ENCODE peak calls at places on chromosome 12, in four cellular contexts. E is SJSA1; G is CD8-positive, alpha-beta T cell; Q is heart left ventricle. R is an unnamed sample.
A peak's percentile ranks its signal among the peaks of the same experiment; 100 is the strongest.

GRCh38 chr12:107229827-107230226 is 136.5 kb upstream of the CRY1 start:
- DNase-seq in Q (no peak), G (no peak), E (no peak), R (no peak)

GRCh38 chr12:18750087-18750486 is 12.2 kb downstream of the CAPZA3 start:
- DNase-seq in G (no peak), E (no peak), Q (no peak), R (no peak)

GRCh38 chr12:107805488-107806180 is 31.1 kb downstream of the ASCL4 start:
- DNase-seq in Q (no peak), E (no peak), G (no peak), R (no peak)

GRCh38 chr12:14403293-14403692 is 37.8 kb downstream of the ATF7IP start:
- DNase-seq in E (no peak), Q (no peak), G (no peak), R (no peak)

GRCh38 chr12:3533703-3534386 is 42.8 kb downstream of the PRMT8 start:
- DNase-seq in E (no peak), G (no peak), Q (peak; percentile 65), R (no peak)

GRCh38 chr12:65623507-65623906 is 200.8 kb upstream of the HMGA2 start:
- DNase-seq in E (no peak), Q (no peak), G (no peak), R (no peak)

GRCh38 chr12:69066420-69067373 is 133.7 kb upstream of the CPM start:
- DNase-seq in Q (no peak), E (no peak), G (no peak), R (no peak)

GRCh38 chr12:101857043-101857558 is 20.3 kb upstream of the DRAM1 start:
- DNase-seq in G (no peak), E (no peak), Q (no peak), R (no peak)

GRCh38 chr12:60209933-60210332 is 614.1 kb downstream of the SLC16A7 start:
- DNase-seq in G (no peak), E (no peak), Q (no peak), R (no peak)

GRCh38 chr12:105933671-105934665 is 204.8 kb downstream of the NUAK1 start:
- DNase-seq in Q (no peak), E (peak; percentile 95), G (no peak), R (no peak)

GRCh38 chr12:82300611-82301010 is 57.6 kb downstream of the CCDC59 start:
- DNase-seq in G (no peak), Q (no peak), E (no peak), R (no peak)

GRCh38 chr12:89707992-89708792 is 446 bp downstream of the ATP2B1 start:
- DNase-seq in Q (peak; percentile 48), E (peak; percentile 43), G (peak; percentile 27), R (peak; percentile 36)

GRCh38 chr12:68264864-68265256 is 11.5 kb upstream of the IL22 start:
- DNase-seq in G (no peak), Q (no peak), E (no peak), R (no peak)

GRCh38 chr12:104457746-104458644 is 1.2 kb downstream of the CHST11 start:
- DNase-seq in G (peak; percentile 36), Q (peak; percentile 27), E (no peak), R (peak; percentile 54)

GRCh38 chr12:95248604-95249355 is 31.2 kb downstream of the VEZT start:
- DNase-seq in Q (no peak), E (no peak), G (no peak), R (no peak)

GRCh38 chr12:113906411-113907200 is 59.5 kb downstream of the RBM19 start:
- DNase-seq in G (no peak), E (peak; percentile 92), Q (no peak), R (no peak)

GRCh38 chr12:11722578-11723138 is 73.2 kb downstream of the ETV6 start:
- DNase-seq in Q (no peak), G (no peak), E (no peak), R (no peak)

GRCh38 chr12:42589465-42590323 is at the start of gene PRICKLE1:
- DNase-seq in Q (peak; percentile 43), E (peak; percentile 42), G (no peak), R (peak; percentile 8)

GRCh38 chr12:60138526-60138925 is 542.7 kb downstream of the SLC16A7 start:
- DNase-seq in E (no peak), Q (no peak), G (no peak), R (no peak)

GRCh38 chr12:12716845-12717585 is at the start of gene CDKN1B:
- DNase-seq in Q (peak; percentile 93), G (peak; percentile 84), E (peak; percentile 94), R (peak; percentile 88)

GRCh38 chr12:12717586-12718381 is 616 bp downstream of the CDKN1B start:
- DNase-seq in G (no peak), E (no peak), Q (peak; percentile 41), R (peak; percentile 39)

GRCh38 chr12:102963796-102964195 is 6.3 kb downstream of the ASCL1 start:
- DNase-seq in E (no peak), Q (no peak), G (no peak), R (no peak)

GRCh38 chr12:108854055-108854452 is 3.3 kb downstream of the SSH1 start:
- DNase-seq in E (peak; percentile 64), G (no peak), Q (peak; percentile 34), R (no peak)

GRCh38 chr12:40921563-40922163 is 229.4 kb downstream of the CNTN1 start:
- DNase-seq in G (no peak), Q (no peak), E (no peak), R (no peak)

GRCh38 chr12:117076410-117077372 is 22.5 kb downstream of the TESC start:
- DNase-seq in Q (no peak), G (no peak), E (no peak), R (no peak)

GRCh38 chr12:105995986-105996385 is 142.8 kb downstream of the NUAK1 start:
- DNase-seq in G (no peak), E (peak; percentile 93), Q (no peak), R (no peak)

GRCh38 chr12:117328556-117329100 is 32.8 kb downstream of the NOS1 start:
- DNase-seq in Q (no peak), E (no peak), G (no peak), R (no peak)

GRCh38 chr12:47417146-47417545 is 288.7 kb downstream of the RPAP3 start:
- DNase-seq in Q (no peak), E (no peak), G (no peak), R (no peak)

GRCh38 chr12:107436376-107436775 is 249.2 kb upstream of the PWP1 start:
- DNase-seq in G (no peak), E (no peak), Q (no peak), R (no peak)

GRCh38 chr12:111788178-111788654 is 21.5 kb downstream of the ALDH2 start:
- DNase-seq in Q (no peak), G (no peak), E (no peak), R (no peak)

GRCh38 chr12:65941388-65941787 is 117.1 kb downstream of the HMGA2 start:
- DNase-seq in Q (no peak), E (no peak), G (no peak), R (no peak)

GRCh38 chr12:94717112-94717511 is 66.8 kb upstream of the TMCC3 start:
- DNase-seq in G (no peak), Q (no peak), E (no peak), R (no peak)

GRCh38 chr12:1795221-1795784 is 25.1 kb upstream of the LRTM2 start:
- DNase-seq in E (no peak), Q (peak; percentile 18), G (no peak), R (no peak)

GRCh38 chr12:52183544-52183910 is 8.3 kb downstream of the KRT80 start:
- DNase-seq in Q (no peak), E (no peak), G (no peak), R (no peak)

GRCh38 chr12:46265102-46265501 is 3.7 kb downstream of the SLC38A1 start:
- DNase-seq in G (no peak), Q (no peak), E (no peak), R (no peak)
- H3K4me3 ChIP-seq in G (peak overlapping the region; percentile 5), Q (no peak overlapping the region), E (no peak overlapping the region), R (peak overlapping the region; percentile 91)

DNA sequence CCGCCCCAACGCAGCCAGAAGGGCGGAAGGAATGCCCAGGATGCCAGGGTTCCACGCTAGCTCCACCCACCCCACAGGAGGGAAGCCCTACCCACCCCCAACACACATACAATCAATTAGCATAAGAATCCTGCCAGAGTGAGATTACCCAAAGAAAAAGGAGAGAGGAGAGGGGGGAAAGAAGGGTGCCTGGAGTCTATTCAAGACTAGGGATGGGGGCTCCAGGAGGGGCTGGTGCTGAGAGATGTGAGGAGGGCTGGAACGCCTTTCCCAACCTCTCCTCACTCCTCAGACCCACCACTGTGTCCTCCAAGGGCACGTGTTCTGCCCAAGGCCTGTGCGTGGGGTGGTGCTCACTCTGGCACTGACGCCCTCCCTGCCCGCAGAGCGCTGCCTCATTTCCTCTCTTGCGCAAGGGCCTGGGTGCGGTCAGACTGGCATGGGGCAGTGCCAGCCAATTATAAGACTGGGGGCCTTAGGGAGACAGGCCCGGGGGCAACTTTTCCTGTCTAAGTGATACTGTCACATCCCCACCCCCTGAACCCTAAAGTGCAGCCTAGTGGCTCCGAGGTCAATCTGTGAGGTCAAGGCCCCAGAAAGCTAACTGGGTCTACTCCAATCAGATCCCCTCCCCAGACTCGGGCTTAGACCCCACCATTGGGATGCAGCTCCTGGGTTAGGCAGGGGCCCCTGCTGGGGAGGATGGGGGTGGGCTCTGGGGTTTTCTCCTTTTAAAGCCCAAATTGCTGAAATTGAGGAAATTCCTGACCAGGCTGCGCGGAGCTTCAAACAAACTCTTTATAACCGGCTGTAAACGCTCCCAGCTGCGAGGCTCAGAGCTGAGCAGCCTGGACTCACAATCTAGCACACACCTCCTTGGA is 10.2 kb upstream of the ITGB7 start:
- DNase-seq in E (no peak), G (no peak), Q (no peak), R (peak; percentile 61)
- H3K4me1 ChIP-seq in E (peaks cover 30% of the 10 kb centered on the region), G (peaks cover 51% of the 10 kb centered on the region), Q (peaks cover 56% of the 10 kb centered on the region), R (peaks cover 75% of the 10 kb centered on the region)

GRCh38 chr12:38544357-38545066 is 227.9 kb downstream of the ALG10B start:
- DNase-seq in Q (no peak), E (no peak), G (no peak), R (no peak)
- H3K4me3 ChIP-seq in Q (no peak overlapping the region), E (no peak overlapping the region), G (no peak overlapping the region), R (no peak overlapping the region)

GRCh38 chr12:62720661-62721330 is 214.2 kb downstream of the PPM1H start:
- DNase-seq in Q (peak; percentile 46), G (no peak), E (no peak), R (no peak)
- H3K4me1 ChIP-seq in Q (peaks cover 9% of the 10 kb centered on the region), G (no peaks in the 10 kb centered on the region), E (peaks cover 59% of the 10 kb centered on the region), R (no peaks in the 10 kb centered on the region)

GRCh38 chr12:234891-235415 is 21.0 kb upstream of the SLC6A12 start:
- DNase-seq in Q (peak; percentile 7), E (peak; percentile 24), G (no peak), R (no peak)
- H3K4me3 ChIP-seq in Q (no peak overlapping the region), E (no peak overlapping the region), G (no peak overlapping the region), R (no peak overlapping the region)

GRCh38 chr12:57224278-57224972 is 5.1 kb upstream of the SHMT2 start:
- DNase-seq in G (no peak), E (no peak), Q (no peak), R (no peak)
- H3K4me1 ChIP-seq in G (peaks cover 69% of the 10 kb centered on the region), E (peaks cover 5% of the 10 kb centered on the region), Q (peaks cover 9% of the 10 kb centered on the region), R (peaks cover 48% of the 10 kb centered on the region)

GRCh38 chr12:30357712-30358111 is 338.0 kb downstream of the IPO8 start:
- DNase-seq in G (no peak), Q (no peak), E (no peak), R (no peak)

DNA sequence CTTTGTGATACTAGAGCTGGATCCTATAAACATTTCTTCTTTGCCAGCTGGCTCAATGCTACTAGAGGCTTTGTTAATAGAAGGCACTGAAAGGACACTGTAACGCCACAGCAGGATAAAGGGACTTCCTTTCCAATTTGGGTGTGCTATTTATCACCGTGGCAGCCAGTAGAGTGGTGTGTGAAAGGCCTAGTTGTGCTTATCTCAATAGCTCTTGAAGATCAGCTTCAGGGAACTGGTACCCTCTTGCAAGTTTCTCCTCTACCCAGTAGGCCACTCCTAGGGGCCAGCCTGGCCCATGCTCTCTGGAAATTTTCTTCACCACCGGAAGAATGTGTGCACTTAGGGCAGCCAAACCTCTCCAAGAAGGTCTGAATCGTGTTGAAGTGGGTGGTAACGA is 337.6 kb downstream of the IPO8 start:
- DNase-seq in E (no peak), Q (no peak), G (no peak), R (no peak)
- H3K4me3 ChIP-seq in E (no peak overlapping the region), Q (no peak overlapping the region), G (no peak overlapping the region), R (no peak overlapping the region)

R was measured in CD4-positive, alpha-beta memory T cell.